ENCODE peak calls at places on chromosome 14, in ten cellular contexts. L is psoas muscle; O is WERI-Rb-1; A is AG09309; J is fibroblast of mammary gland; N is CD8-positive, alpha-beta T cell; P is foreskin fibroblast; V is kidney epithelial cell; W is fibroblast of lung; Z is BJ. C is an unnamed sample.

GRCh38 chr14:73696466-73697390 is 17.5 kb downstream of the PNMA1 start:
- DNase-seq in L (no peak), O (no peak), A (peak), J (peak), N (no peak), P (peak), V (peak), W (peak), Z (peak), C (peak)

GRCh38 chr14:34180428-34180827 is 229.6 kb upstream of the EGLN3 start:
- DNase-seq in L (no peak), O (no peak), A (no peak), J (no peak), N (no peak), P (no peak), V (no peak), W (no peak), Z (no peak), C (no peak)

GRCh38 chr14:30864934-30865333 is 9.4 kb upstream of the COCH start:
- DNase-seq in L (no peak), O (no peak), A (no peak), J (no peak), N (no peak), P (no peak), V (no peak), W (no peak), Z (no peak), C (no peak)

GRCh38 chr14:34322940-34323418 is 139.1 kb downstream of the SPTSSA start:
- DNase-seq in L (peak), O (peak), A (peak), J (peak), N (peak), P (peak), V (no peak), W (peak), Z (no peak), C (peak)

GRCh38 chr14:94097091-94097490 is 13.4 kb upstream of the IFI27 start:
- DNase-seq in L (no peak), O (no peak), A (no peak), J (no peak), N (no peak), P (no peak), V (no peak), W (no peak), Z (no peak), C (no peak)

GRCh38 chr14:52073251-52073650 is 4.4 kb upstream of the NID2 start:
- DNase-seq in L (no peak), O (no peak), A (no peak), J (no peak), N (no peak), P (no peak), V (no peak), W (no peak), Z (no peak), C (no peak)

GRCh38 chr14:55412686-55413085 is 1.1 kb upstream of the ATG14 start:
- DNase-seq in L (no peak), O (no peak), A (no peak), J (peak), N (no peak), P (no peak), V (no peak), W (no peak), Z (no peak), C (peak)

GRCh38 chr14:93772263-93772662 is 16.0 kb downstream of the PRIMA1 start:
- DNase-seq in L (no peak), O (no peak), A (no peak), J (no peak), N (no peak), P (no peak), V (no peak), W (no peak), Z (no peak), C (no peak)

DNA sequence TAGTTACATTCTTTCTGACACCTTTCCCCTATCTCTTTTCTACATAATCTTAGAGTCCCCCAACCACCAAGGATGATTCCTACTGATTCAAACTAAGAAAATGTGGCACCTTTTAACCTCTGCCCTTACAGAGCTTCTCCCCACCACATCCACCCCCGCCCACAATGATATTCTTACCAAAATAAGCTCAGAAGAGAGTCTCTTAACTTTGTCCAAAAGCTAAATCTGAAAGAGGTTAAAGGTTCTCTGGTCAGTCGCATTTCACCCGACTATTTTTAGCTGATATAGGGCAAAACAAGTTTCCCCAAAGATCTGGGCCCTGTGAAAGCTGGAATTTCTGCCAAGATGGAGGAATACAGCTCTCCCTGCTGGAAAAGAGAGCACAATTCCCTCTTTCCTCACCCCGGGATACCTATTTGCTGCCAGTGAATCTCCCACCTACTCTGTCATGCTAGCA is 128.6 kb downstream of the ZFP36L1 start:
- DNase-seq in L (no peak), O (no peak), A (no peak), J (peak), N (peak), P (no peak), V (no peak), W (no peak), Z (no peak), C (no peak)
- H3K4me3 ChIP-seq in L (no peak), O (no peak), A (no peak), J (no peak), N (no peak), P (no peak), V (no peak), W (no peak), Z (no peak), C (no peak)

GRCh38 chr14:99468081-99468480 is 12.6 kb downstream of the SETD3 start:
- DNase-seq in L (no peak), O (no peak), A (no peak), J (no peak), N (no peak), P (no peak), V (no peak), W (no peak), Z (no peak), C (no peak)
- TF ChIP-seq CTCF in L (no peak), O (no peak), A (no peak), J (no peak), N (no peak), P (no peak), V (no peak), W (no peak), Z (no peak), C (no peak)

DNA sequence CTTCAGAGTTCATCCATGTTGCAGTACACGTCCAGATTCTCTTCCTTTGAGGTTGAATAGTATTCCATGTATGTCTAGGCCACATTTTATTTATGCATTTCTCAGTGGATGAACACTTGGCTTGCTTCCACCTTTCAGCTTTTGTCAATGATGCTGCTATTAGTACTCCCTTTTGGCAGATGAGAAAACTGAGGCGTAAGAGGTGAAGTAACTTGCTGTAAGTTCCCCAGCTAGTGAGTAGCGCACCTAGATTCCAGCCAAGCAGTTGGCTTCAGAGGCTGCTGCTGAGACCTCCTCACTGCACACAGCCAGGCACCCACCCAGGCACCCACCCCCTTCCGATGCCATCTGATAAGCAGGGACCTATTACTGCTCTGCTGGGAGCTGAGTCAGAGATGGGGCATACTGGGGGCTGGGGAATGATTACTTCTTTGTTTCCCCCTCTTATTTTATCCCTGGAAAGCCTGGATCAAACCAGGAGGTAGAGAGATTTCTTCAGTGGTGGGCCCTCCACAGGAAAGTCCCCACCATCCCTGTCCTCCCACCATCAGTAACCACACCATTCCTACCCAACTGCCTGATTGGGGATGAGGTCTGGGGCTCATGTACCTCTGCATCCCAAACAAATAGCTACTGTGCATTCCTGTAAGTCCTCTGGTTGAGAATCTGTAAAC is 234.6 kb downstream of the PCNX1 start:
- DNase-seq in L (no peak), O (no peak), A (no peak), J (peak), N (no peak), P (no peak), V (no peak), W (no peak), Z (no peak), C (no peak)
- H3K4me3 ChIP-seq in L (no peak), O (no peak), A (no peak), J (no peak), N (no peak), P (no peak), V (no peak), W (no peak), Z (no peak), C (no peak)

GRCh38 chr14:28609228-28609828 is 157.3 kb upstream of the FOXG1 start:
- DNase-seq in L (no peak), O (peak), A (no peak), J (peak), N (no peak), P (peak), V (peak), W (peak), Z (no peak), C (peak)
- TF ChIP-seq CTCF in L (peak), O (peak), A (peak), J (peak), N (no peak), P (peak), V (peak), W (peak), Z (peak), C (peak)